ENCODE peak calls at places on chromosomes 1 and 21, in eight cellular contexts. J, W, G, E, H, B, N and X are unnamed samples.

GRCh38 chr21:37670883-37671282 is 245.4 kb downstream of the KCNJ6 start:
- DNase-seq in J (no peak), G (peak; percentile 73), W (no peak), N (peak; percentile 39), H (no peak), B (no peak), E (no peak), X (no peak)

GRCh38 chr1:207866471-207867135 is 44.3 kb downstream of the CD34 start:
- DNase-seq in G (peak; percentile 75), E (peak; percentile 81), W (no peak), J (peak; percentile 97), B (no peak), H (no peak), N (peak; percentile 64), X (no peak)

GRCh38 chr1:223242382-223242955 is 99.4 kb upstream of the TLR5 start:
- DNase-seq in E (no peak), N (no peak), B (no peak), W (no peak), G (no peak), H (no peak), J (no peak), X (no peak)

GRCh38 chr1:115140442-115141144 is 51.3 kb upstream of the TSPAN2 start:
- DNase-seq in W (no peak), E (no peak), N (no peak), H (no peak), B (no peak), J (no peak), G (peak; percentile 40), X (no peak)

GRCh38 chr1:153995640-153996039 is 5.1 kb downstream of the RPS27 start:
- DNase-seq in E (no peak), N (no peak), H (no peak), J (no peak), G (no peak), B (no peak), W (no peak), X (no peak)

GRCh38 chr1:37930246-37931142 is 16.4 kb downstream of the INPP5B start:
- DNase-seq in W (no peak), B (no peak), G (no peak), H (peak; percentile 69), J (no peak), E (peak; percentile 77), N (no peak), X (no peak)

GRCh38 chr1:100077525-100077924 is 55.2 kb downstream of the SASS6 start:
- DNase-seq in E (no peak), N (no peak), H (no peak), W (no peak), J (peak; percentile 65), B (no peak), G (no peak), X (peak; percentile 13)

GRCh38 chr1:173753830-173754229 is 39.0 kb downstream of the KLHL20 start:
- DNase-seq in W (no peak), E (no peak), H (no peak), G (no peak), B (no peak), N (no peak), J (no peak), X (no peak)

GRCh38 chr1:44543816-44544185 is 130.5 kb downstream of the TMEM53 start:
- DNase-seq in J (no peak), G (no peak), N (no peak), E (no peak), B (no peak), H (peak; percentile 53), W (no peak), X (no peak)

GRCh38 chr1:57424231-57425027 is 569 bp upstream of the DAB1 start:
- DNase-seq in B (no peak), G (peak; percentile 19), J (peak; percentile 72), N (peak; percentile 44), W (no peak), H (peak; percentile 64), E (no peak), X (no peak)

GRCh38 chr1:94020764-94021579 is 100.0 kb downstream of the ABCA4 start:
- DNase-seq in E (no peak), N (peak; percentile 95), B (no peak), W (peak; percentile 46), J (no peak), H (no peak), G (peak; percentile 59), X (no peak)

GRCh38 chr1:112700290-112701226 is 6.4 kb downstream of the RHOC start:
- DNase-seq in N (peak; percentile 97), G (peak; percentile 93), H (peak; percentile 93), B (no peak), E (peak; percentile 91), W (peak; percentile 96), J (peak; percentile 64), X (peak; percentile 84)

GRCh38 chr1:208737922-208738321 is 493.7 kb upstream of the PLXNA2 start:
- DNase-seq in E (no peak), J (no peak), H (no peak), G (no peak), B (no peak), N (no peak), W (peak; percentile 19), X (no peak)

GRCh38 chr1:157198619-157199420 is 60.6 kb upstream of the ETV3 start:
- DNase-seq in W (no peak), J (no peak), B (no peak), G (no peak), H (peak; percentile 86), E (no peak), N (no peak), X (peak; percentile 23)

GRCh38 chr1:228376262-228376628 is 30.4 kb downstream of the TRIM11 start:
- DNase-seq in E (no peak), J (no peak), H (no peak), N (no peak), B (no peak), W (no peak), G (peak; percentile 22), X (peak; percentile 41)

GRCh38 chr1:157104598-157105293 is 5.1 kb upstream of the ETV3L start:
- DNase-seq in E (no peak), W (no peak), J (no peak), H (peak; percentile 2), G (no peak), B (no peak), N (peak; percentile 21), X (no peak)

GRCh38 chr1:197320991-197321531 is 53.0 kb downstream of the CRB1 start:
- DNase-seq in G (peak; percentile 26), H (no peak), B (no peak), E (no peak), W (no peak), N (peak; percentile 88), J (peak; percentile 45), X (no peak)

GRCh38 chr1:33342041-33342723 is 21.3 kb upstream of the A3GALT2 start:
- DNase-seq in N (peak; percentile 99), J (peak; percentile 31), G (peak; percentile 74), B (peak; percentile 95), E (no peak), H (no peak), W (peak; percentile 94), X (peak; percentile 76)

GRCh38 chr1:11044849-11045427 is 2.1 kb downstream of the MASP2 start:
- DNase-seq in E (no peak), W (no peak), B (no peak), J (no peak), H (no peak), N (no peak), G (no peak), X (no peak)